ENCODE peak calls at places on chromosomes 12 and 14, in eight cellular contexts. One of them, this sample, is unnamed.

GRCh38 chr12:62632521-62632920 is 165.9 kb downstream of the MON2 start:
- DNase-seq in left ventricle myocardium inferior: peak; percentile 61
- DNase-seq in brain microvascular endothelial cell: no peak
- DNase-seq in pancreas: peak; percentile 24
- DNase-seq in lower lobe of right lung: peak; percentile 57
- DNase-seq in neural progenitor cell: peak; percentile 55
- DNase-seq in upper lobe of right lung: peak; percentile 70
- DNase-seq in mammary epithelial cell: no peak
- DNase-seq in this sample: peak; percentile 34

GRCh38 chr14:53539489-53540126 is 386.5 kb upstream of the DDHD1 start:
- DNase-seq in neural progenitor cell: peak; percentile 89
- DNase-seq in left ventricle myocardium inferior: peak; percentile 67
- DNase-seq in mammary epithelial cell: peak; percentile 55
- DNase-seq in lower lobe of right lung: peak; percentile 69
- DNase-seq in pancreas: peak; percentile 54
- DNase-seq in upper lobe of right lung: peak; percentile 75
- DNase-seq in brain microvascular endothelial cell: peak; percentile 81
- DNase-seq in this sample: peak; percentile 55

GRCh38 chr12:106595268-106595667 is 12.5 kb downstream of the RFX4 start:
- DNase-seq in upper lobe of right lung: no peak
- DNase-seq in neural progenitor cell: no peak
- DNase-seq in lower lobe of right lung: no peak
- DNase-seq in mammary epithelial cell: no peak
- DNase-seq in brain microvascular endothelial cell: no peak
- DNase-seq in left ventricle myocardium inferior: no peak
- DNase-seq in pancreas: no peak
- DNase-seq in this sample: no peak

GRCh38 chr12:48143898-48144297 is 13.4 kb downstream of the ASB8 start:
- DNase-seq in left ventricle myocardium inferior: no peak
- DNase-seq in brain microvascular endothelial cell: no peak
- DNase-seq in mammary epithelial cell: no peak
- DNase-seq in pancreas: no peak
- DNase-seq in upper lobe of right lung: no peak
- DNase-seq in neural progenitor cell: no peak
- DNase-seq in lower lobe of right lung: no peak
- DNase-seq in this sample: no peak

GRCh38 chr14:105167303-105168092 is 1.1 kb downstream of the JAG2 start:
- DNase-seq in pancreas: no peak
- DNase-seq in upper lobe of right lung: no peak
- DNase-seq in left ventricle myocardium inferior: no peak
- DNase-seq in lower lobe of right lung: peak; percentile 66
- DNase-seq in brain microvascular endothelial cell: no peak
- DNase-seq in mammary epithelial cell: peak; percentile 76
- DNase-seq in neural progenitor cell: peak; percentile 66
- DNase-seq in this sample: peak; percentile 69

GRCh38 chr12:97048421-97049035 is 141.5 kb downstream of the NEDD1 start:
- DNase-seq in mammary epithelial cell: no peak
- DNase-seq in left ventricle myocardium inferior: no peak
- DNase-seq in neural progenitor cell: no peak
- DNase-seq in brain microvascular endothelial cell: no peak
- DNase-seq in upper lobe of right lung: no peak
- DNase-seq in pancreas: no peak
- DNase-seq in lower lobe of right lung: no peak
- DNase-seq in this sample: no peak

GRCh38 chr14:23569443-23570151 is 2.0 kb upstream of the AP1G2 start:
- DNase-seq in mammary epithelial cell: peak; percentile 43
- DNase-seq in upper lobe of right lung: peak; percentile 63
- DNase-seq in left ventricle myocardium inferior: no peak
- DNase-seq in pancreas: no peak
- DNase-seq in lower lobe of right lung: no peak
- DNase-seq in neural progenitor cell: peak; percentile 69
- DNase-seq in brain microvascular endothelial cell: no peak
- DNase-seq in this sample: no peak

GRCh38 chr14:51139221-51139681 is 44.3 kb upstream of the TRIM9 start:
- DNase-seq in brain microvascular endothelial cell: no peak
- DNase-seq in upper lobe of right lung: no peak
- DNase-seq in lower lobe of right lung: no peak
- DNase-seq in pancreas: no peak
- DNase-seq in neural progenitor cell: no peak
- DNase-seq in mammary epithelial cell: peak; percentile 25
- DNase-seq in left ventricle myocardium inferior: no peak
- DNase-seq in this sample: peak; percentile 20

GRCh38 chr12:6363330-6364036 is 11.9 kb downstream of the SCNN1A start:
- DNase-seq in upper lobe of right lung: peak; percentile 89
- DNase-seq in neural progenitor cell: peak; percentile 74
- DNase-seq in brain microvascular endothelial cell: no peak
- DNase-seq in lower lobe of right lung: peak; percentile 86
- DNase-seq in left ventricle myocardium inferior: peak; percentile 82
- DNase-seq in mammary epithelial cell: peak; percentile 39
- DNase-seq in pancreas: peak; percentile 82
- DNase-seq in this sample: peak; percentile 77

GRCh38 chr14:66403183-66403582 is 83.0 kb upstream of the CCDC196 start:
- DNase-seq in lower lobe of right lung: no peak
- DNase-seq in upper lobe of right lung: no peak
- DNase-seq in brain microvascular endothelial cell: peak; percentile 8
- DNase-seq in pancreas: no peak
- DNase-seq in mammary epithelial cell: peak; percentile 50
- DNase-seq in neural progenitor cell: peak; percentile 13
- DNase-seq in left ventricle myocardium inferior: no peak
- DNase-seq in this sample: peak; percentile 40

GRCh38 chr12:103626498-103626897 is 39.4 kb downstream of the STAB2 start:
- DNase-seq in upper lobe of right lung: no peak
- DNase-seq in lower lobe of right lung: no peak
- DNase-seq in neural progenitor cell: peak; percentile 62
- DNase-seq in brain microvascular endothelial cell: no peak
- DNase-seq in left ventricle myocardium inferior: peak; percentile 43
- DNase-seq in mammary epithelial cell: peak; percentile 66
- DNase-seq in pancreas: no peak
- DNase-seq in this sample: peak; percentile 65

GRCh38 chr14:64701660-64702059 is 2.6 kb upstream of the PLEKHG3 start:
- DNase-seq in pancreas: no peak
- DNase-seq in mammary epithelial cell: no peak
- DNase-seq in left ventricle myocardium inferior: no peak
- DNase-seq in lower lobe of right lung: no peak
- DNase-seq in brain microvascular endothelial cell: no peak
- DNase-seq in neural progenitor cell: peak; percentile 70
- DNase-seq in upper lobe of right lung: no peak
- DNase-seq in this sample: no peak

GRCh38 chr12:67981236-67982164 is 7.7 kb upstream of the IFNG-AS1 start:
- DNase-seq in lower lobe of right lung: no peak
- DNase-seq in mammary epithelial cell: peak; percentile 87
- DNase-seq in neural progenitor cell: no peak
- DNase-seq in upper lobe of right lung: no peak
- DNase-seq in brain microvascular endothelial cell: peak; percentile 94
- DNase-seq in left ventricle myocardium inferior: no peak
- DNase-seq in pancreas: no peak
- DNase-seq in this sample: peak; percentile 62

GRCh38 chr14:51824191-51824590 is 36.2 kb upstream of the GNG2 start:
- DNase-seq in pancreas: no peak
- DNase-seq in upper lobe of right lung: no peak
- DNase-seq in brain microvascular endothelial cell: no peak
- DNase-seq in mammary epithelial cell: no peak
- DNase-seq in lower lobe of right lung: no peak
- DNase-seq in neural progenitor cell: no peak
- DNase-seq in left ventricle myocardium inferior: no peak
- DNase-seq in this sample: no peak

GRCh38 chr12:94207467-94208432 is 59.4 kb downstream of the PLXNC1 start:
- DNase-seq in mammary epithelial cell: no peak
- DNase-seq in pancreas: no peak
- DNase-seq in neural progenitor cell: no peak
- DNase-seq in left ventricle myocardium inferior: no peak
- DNase-seq in upper lobe of right lung: no peak
- DNase-seq in lower lobe of right lung: no peak
- DNase-seq in brain microvascular endothelial cell: peak; percentile 20
- DNase-seq in this sample: no peak

GRCh38 chr12:47881826-47882427 is 22.9 kb downstream of the VDR start:
- DNase-seq in lower lobe of right lung: no peak
- DNase-seq in mammary epithelial cell: peak; percentile 94
- DNase-seq in upper lobe of right lung: no peak
- DNase-seq in pancreas: no peak
- DNase-seq in brain microvascular endothelial cell: peak; percentile 98
- DNase-seq in neural progenitor cell: no peak
- DNase-seq in left ventricle myocardium inferior: no peak
- DNase-seq in this sample: peak; percentile 42

GRCh38 chr14:95062946-95063345 is 94.4 kb downstream of the DICER1 start:
- DNase-seq in mammary epithelial cell: no peak
- DNase-seq in lower lobe of right lung: no peak
- DNase-seq in neural progenitor cell: no peak
- DNase-seq in brain microvascular endothelial cell: no peak
- DNase-seq in pancreas: no peak
- DNase-seq in upper lobe of right lung: peak; percentile 17
- DNase-seq in left ventricle myocardium inferior: no peak
- DNase-seq in this sample: no peak

GRCh38 chr12:62900686-62901272 is 34.2 kb downstream of the PPM1H start:
- DNase-seq in left ventricle myocardium inferior: no peak
- DNase-seq in pancreas: no peak
- DNase-seq in mammary epithelial cell: no peak
- DNase-seq in brain microvascular endothelial cell: no peak
- DNase-seq in upper lobe of right lung: no peak
- DNase-seq in neural progenitor cell: no peak
- DNase-seq in lower lobe of right lung: no peak
- DNase-seq in this sample: no peak

GRCh38 chr14:78154827-78155226 is 15.3 kb upstream of the NRXN3 start:
- DNase-seq in mammary epithelial cell: no peak
- DNase-seq in upper lobe of right lung: no peak
- DNase-seq in lower lobe of right lung: no peak
- DNase-seq in neural progenitor cell: peak; percentile 53
- DNase-seq in pancreas: no peak
- DNase-seq in left ventricle myocardium inferior: no peak
- DNase-seq in brain microvascular endothelial cell: no peak
- DNase-seq in this sample: no peak

GRCh38 chr12:57764662-57765002 is 2.2 kb downstream of the CYP27B1 start:
- DNase-seq in brain microvascular endothelial cell: no peak
- DNase-seq in lower lobe of right lung: no peak
- DNase-seq in neural progenitor cell: no peak
- DNase-seq in upper lobe of right lung: peak; percentile 72
- DNase-seq in left ventricle myocardium inferior: no peak
- DNase-seq in pancreas: peak; percentile 75
- DNase-seq in mammary epithelial cell: no peak
- DNase-seq in this sample: no peak

GRCh38 chr12:1873531-1874149 is 44.8 kb downstream of the CACNA2D4 start:
- DNase-seq in left ventricle myocardium inferior: no peak
- DNase-seq in pancreas: no peak
- DNase-seq in brain microvascular endothelial cell: no peak
- DNase-seq in upper lobe of right lung: no peak
- DNase-seq in lower lobe of right lung: no peak
- DNase-seq in neural progenitor cell: no peak
- DNase-seq in mammary epithelial cell: no peak
- DNase-seq in this sample: no peak

GRCh38 chr12:65607271-65607880 is 216.9 kb upstream of the HMGA2 start:
- DNase-seq in mammary epithelial cell: no peak
- DNase-seq in neural progenitor cell: no peak
- DNase-seq in upper lobe of right lung: no peak
- DNase-seq in lower lobe of right lung: no peak
- DNase-seq in pancreas: no peak
- DNase-seq in left ventricle myocardium inferior: no peak
- DNase-seq in brain microvascular endothelial cell: no peak
- DNase-seq in this sample: no peak

GRCh38 chr12:86663691-86664090 is 407.5 kb upstream of the MGAT4C start:
- DNase-seq in mammary epithelial cell: no peak
- DNase-seq in upper lobe of right lung: no peak
- DNase-seq in pancreas: no peak
- DNase-seq in brain microvascular endothelial cell: no peak
- DNase-seq in left ventricle myocardium inferior: no peak
- DNase-seq in neural progenitor cell: no peak
- DNase-seq in lower lobe of right lung: no peak
- DNase-seq in this sample: no peak

GRCh38 chr14:58465425-58465824 is 37.9 kb downstream of the KIAA0586 start:
- DNase-seq in mammary epithelial cell: peak; percentile 52
- DNase-seq in lower lobe of right lung: no peak
- DNase-seq in brain microvascular endothelial cell: peak; percentile 51
- DNase-seq in left ventricle myocardium inferior: no peak
- DNase-seq in pancreas: no peak
- DNase-seq in neural progenitor cell: no peak
- DNase-seq in upper lobe of right lung: no peak
- DNase-seq in this sample: peak; percentile 29

GRCh38 chr12:19130224-19131019 is 889 bp downstream of the PLEKHA5 start:
- DNase-seq in brain microvascular endothelial cell: no peak
- DNase-seq in left ventricle myocardium inferior: peak; percentile 41
- DNase-seq in lower lobe of right lung: peak; percentile 53
- DNase-seq in neural progenitor cell: peak; percentile 62
- DNase-seq in upper lobe of right lung: peak; percentile 71
- DNase-seq in pancreas: peak; percentile 59
- DNase-seq in mammary epithelial cell: peak; percentile 39
- DNase-seq in this sample: peak; percentile 15

GRCh38 chr12:105330938-105331804 is 680 bp downstream of the C12orf75 start:
- DNase-seq in lower lobe of right lung: no peak
- DNase-seq in mammary epithelial cell: peak; percentile 27
- DNase-seq in left ventricle myocardium inferior: no peak
- DNase-seq in neural progenitor cell: peak; percentile 50
- DNase-seq in brain microvascular endothelial cell: peak; percentile 16
- DNase-seq in upper lobe of right lung: no peak
- DNase-seq in pancreas: no peak
- DNase-seq in this sample: peak; percentile 27
- H3K27ac ChIP-seq in lower lobe of right lung: no peak overlapping the region
- H3K27ac ChIP-seq in mammary epithelial cell: peak overlapping the region; percentile 66
- H3K27ac ChIP-seq in left ventricle myocardium inferior: no peak overlapping the region
- H3K27ac ChIP-seq in neural progenitor cell: no peak overlapping the region
- H3K27ac ChIP-seq in brain microvascular endothelial cell: no peak overlapping the region
- H3K27ac ChIP-seq in upper lobe of right lung: no peak overlapping the region
- H3K27ac ChIP-seq in pancreas: peak overlapping the region; percentile 69
- H3K27ac ChIP-seq in this sample: peak overlapping the region; percentile 86

GRCh38 chr14:100653409-100653808 is 66.2 kb upstream of the BEGAIN start:
- DNase-seq in brain microvascular endothelial cell: no peak
- DNase-seq in neural progenitor cell: peak; percentile 40
- DNase-seq in upper lobe of right lung: no peak
- DNase-seq in mammary epithelial cell: no peak
- DNase-seq in left ventricle myocardium inferior: no peak
- DNase-seq in pancreas: no peak
- DNase-seq in lower lobe of right lung: no peak
- DNase-seq in this sample: no peak
- TF ChIP-seq CTCF in brain microvascular endothelial cell: peak; percentile 74
- TF ChIP-seq CTCF in neural progenitor cell: peak; percentile 65
- TF ChIP-seq CTCF in upper lobe of right lung: peak; percentile 42
- TF ChIP-seq CTCF in mammary epithelial cell: peak; percentile 39
- TF ChIP-seq CTCF in left ventricle myocardium inferior: peak; percentile 33
- TF ChIP-seq CTCF in pancreas: no peak
- TF ChIP-seq CTCF in lower lobe of right lung: peak; percentile 47
- TF ChIP-seq CTCF in this sample: peak; percentile 17

DNA sequence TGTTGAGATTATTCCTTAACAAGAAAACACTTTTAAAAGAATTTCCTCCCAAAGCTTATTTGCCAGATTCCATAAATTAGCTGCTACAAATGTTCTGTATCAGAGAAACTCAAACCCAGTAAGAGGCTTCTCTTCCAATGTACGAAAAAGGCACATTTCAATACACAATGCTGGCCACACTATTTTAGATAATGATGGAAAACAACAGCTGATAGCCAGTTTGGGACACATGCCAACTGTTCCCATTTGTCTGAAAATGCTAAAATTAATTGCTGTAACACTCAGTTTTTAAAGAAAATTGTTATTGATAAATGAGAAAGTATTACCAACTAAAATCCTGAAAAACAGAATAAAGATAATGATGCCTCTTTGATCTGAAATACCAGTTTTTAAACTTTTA is 4.4 kb downstream of the CFL2 start:
- DNase-seq in lower lobe of right lung: no peak
- DNase-seq in pancreas: no peak
- DNase-seq in brain microvascular endothelial cell: no peak
- DNase-seq in neural progenitor cell: no peak
- DNase-seq in left ventricle myocardium inferior: no peak
- DNase-seq in upper lobe of right lung: no peak
- DNase-seq in mammary epithelial cell: no peak
- DNase-seq in this sample: no peak
- H3K27ac ChIP-seq in lower lobe of right lung: no peak overlapping the region
- H3K27ac ChIP-seq in pancreas: peak overlapping the region; percentile 39
- H3K27ac ChIP-seq in brain microvascular endothelial cell: peak overlapping the region; percentile 72
- H3K27ac ChIP-seq in neural progenitor cell: no peak overlapping the region
- H3K27ac ChIP-seq in left ventricle myocardium inferior: peak overlapping the region; percentile 99
- H3K27ac ChIP-seq in upper lobe of right lung: no peak overlapping the region
- H3K27ac ChIP-seq in mammary epithelial cell: no peak overlapping the region
- H3K27ac ChIP-seq in this sample: no peak overlapping the region

GRCh38 chr12:69779928-69780327 is 41.3 kb downstream of the RAB3IP start:
- DNase-seq in pancreas: no peak
- DNase-seq in lower lobe of right lung: no peak
- DNase-seq in brain microvascular endothelial cell: peak; percentile 56
- DNase-seq in left ventricle myocardium inferior: no peak
- DNase-seq in neural progenitor cell: peak; percentile 53
- DNase-seq in upper lobe of right lung: no peak
- DNase-seq in mammary epithelial cell: peak; percentile 34
- DNase-seq in this sample: peak; percentile 11
- TF ChIP-seq CTCF in pancreas: no peak
- TF ChIP-seq CTCF in lower lobe of right lung: peak; percentile 14
- TF ChIP-seq CTCF in brain microvascular endothelial cell: peak; percentile 87
- TF ChIP-seq CTCF in left ventricle myocardium inferior: no peak
- TF ChIP-seq CTCF in neural progenitor cell: peak; percentile 66
- TF ChIP-seq CTCF in upper lobe of right lung: peak; percentile 17
- TF ChIP-seq CTCF in mammary epithelial cell: peak; percentile 78
- TF ChIP-seq CTCF in this sample: no peak